ENCODE peak calls at places on chromosomes 13 and 19, in four cellular contexts. J is Peyer's patch, C is breast epithelium, A is gastrocnemius medialis. D is an unnamed sample.

GRCh38 chr19:29663861-29664752 is 1.2 kb upstream of the PLEKHF1 start:
- DNase-seq in J (peak; percentile 44), C (peak; percentile 50), A (no peak), D (no peak)

GRCh38 chr19:50490411-50490811 is 13.8 kb upstream of the GARIN5A start:
- DNase-seq in J (no peak), C (no peak), A (no peak), D (peak; percentile 16)

GRCh38 chr19:54464044-54464623 is 556 bp upstream of the LENG9 start:
- DNase-seq in J (peak; percentile 98), C (peak; percentile 95), A (peak; percentile 80), D (peak; percentile 78)

GRCh38 chr13:75357576-75358295 is 124.2 kb downstream of the TBC1D4 start:
- DNase-seq in J (no peak), C (no peak), A (no peak), D (no peak)

GRCh38 chr19:16034958-16035560 is 41.2 kb upstream of the TPM4 start:
- DNase-seq in J (peak; percentile 34), C (no peak), A (no peak), D (no peak)

GRCh38 chr13:98142427-98143156 is at the start of gene FARP1:
- DNase-seq in J (peak; percentile 65), C (peak; percentile 78), A (peak; percentile 35), D (peak; percentile 71)

GRCh38 chr19:50735869-50736268 is 12.7 kb downstream of the CLEC11A start:
- DNase-seq in J (no peak), C (no peak), A (no peak), D (no peak)

GRCh38 chr13:39900106-39900750 is 244.8 kb downstream of the COG6 start:
- DNase-seq in J (no peak), C (no peak), A (no peak), D (no peak)

GRCh38 chr19:14349426-14349825 is 31.8 kb upstream of the ADGRE5 start:
- DNase-seq in J (no peak), C (no peak), A (no peak), D (no peak)

GRCh38 chr13:110555601-110556223 is 5.8 kb downstream of the RAB20 start:
- DNase-seq in J (no peak), C (no peak), A (no peak), D (no peak)

GRCh38 chr13:110280996-110281688 is 25.8 kb downstream of the COL4A1 start:
- DNase-seq in J (no peak), C (no peak), A (peak; percentile 58), D (no peak)

GRCh38 chr13:31145417-31145816 is 16.3 kb downstream of the HSPH1 start:
- DNase-seq in J (no peak), C (no peak), A (no peak), D (no peak)

DNA sequence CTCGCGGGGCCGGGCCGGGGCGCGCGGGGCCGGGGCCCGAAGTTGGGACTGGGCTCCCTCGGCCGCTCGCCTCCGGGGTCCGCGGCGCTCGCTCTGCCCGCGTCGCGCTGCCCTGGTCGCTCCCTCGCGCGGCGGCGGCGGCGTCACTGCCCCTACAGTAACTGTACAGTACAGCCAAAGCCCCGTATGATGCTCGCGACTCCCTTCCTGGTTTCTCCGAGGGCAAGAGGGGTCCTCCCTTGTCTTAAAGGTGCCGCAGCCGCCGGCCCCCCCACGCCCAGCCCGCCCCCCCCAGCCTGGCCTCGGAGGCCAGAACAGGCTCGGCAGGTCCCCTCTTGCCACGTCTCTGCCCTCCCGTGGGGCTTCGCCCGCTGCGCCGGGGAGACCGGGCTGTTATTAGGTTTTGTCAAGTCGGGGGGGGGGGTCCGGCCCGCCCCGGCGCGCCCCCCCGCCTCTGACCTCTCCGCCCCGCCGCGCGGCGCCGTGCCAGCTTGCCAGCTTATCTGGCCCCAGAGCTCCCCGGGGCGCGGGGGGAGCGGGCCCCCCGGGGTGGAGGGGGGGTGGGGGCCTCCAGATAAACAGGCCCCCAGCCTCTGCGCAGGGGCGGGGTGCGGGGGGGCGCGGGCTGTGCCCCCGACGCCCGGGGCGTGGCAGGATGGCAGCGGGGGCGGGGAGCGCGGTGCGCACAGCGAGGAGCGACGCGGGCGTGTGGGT is at the start of gene ZBTB7A:
- DNase-seq in J (peak; percentile 96), C (peak; percentile 79), A (peak; percentile 81), D (peak; percentile 88)
- TF ChIP-seq POLR2A in J (peak; percentile 66), C (no peak), A (peak; percentile 68), D (no peak)

GRCh38 chr13:76667551-76667950 is 218.7 kb downstream of the KCTD12 start:
- DNase-seq in J (no peak), C (no peak), A (no peak), D (no peak)
- TF ChIP-seq CTCF in J (peak; percentile 39), C (peak; percentile 44), A (no peak), D (peak; percentile 36)

GRCh38 chr19:3986260-3987041 is 1.2 kb upstream of the EEF2 start:
- DNase-seq in J (peak; percentile 82), C (no peak), A (no peak), D (no peak)
- TF ChIP-seq POLR2A in J (no peak), C (no peak), A (no peak), D (no peak)

GRCh38 chr19:27974082-27974513 is 1238.9 kb downstream of the UQCRFS1 start:
- DNase-seq in J (no peak), C (no peak), A (no peak), D (no peak)
- TF ChIP-seq CTCF in J (no peak), C (peak; percentile 8), A (no peak), D (peak; percentile 56)

DNA sequence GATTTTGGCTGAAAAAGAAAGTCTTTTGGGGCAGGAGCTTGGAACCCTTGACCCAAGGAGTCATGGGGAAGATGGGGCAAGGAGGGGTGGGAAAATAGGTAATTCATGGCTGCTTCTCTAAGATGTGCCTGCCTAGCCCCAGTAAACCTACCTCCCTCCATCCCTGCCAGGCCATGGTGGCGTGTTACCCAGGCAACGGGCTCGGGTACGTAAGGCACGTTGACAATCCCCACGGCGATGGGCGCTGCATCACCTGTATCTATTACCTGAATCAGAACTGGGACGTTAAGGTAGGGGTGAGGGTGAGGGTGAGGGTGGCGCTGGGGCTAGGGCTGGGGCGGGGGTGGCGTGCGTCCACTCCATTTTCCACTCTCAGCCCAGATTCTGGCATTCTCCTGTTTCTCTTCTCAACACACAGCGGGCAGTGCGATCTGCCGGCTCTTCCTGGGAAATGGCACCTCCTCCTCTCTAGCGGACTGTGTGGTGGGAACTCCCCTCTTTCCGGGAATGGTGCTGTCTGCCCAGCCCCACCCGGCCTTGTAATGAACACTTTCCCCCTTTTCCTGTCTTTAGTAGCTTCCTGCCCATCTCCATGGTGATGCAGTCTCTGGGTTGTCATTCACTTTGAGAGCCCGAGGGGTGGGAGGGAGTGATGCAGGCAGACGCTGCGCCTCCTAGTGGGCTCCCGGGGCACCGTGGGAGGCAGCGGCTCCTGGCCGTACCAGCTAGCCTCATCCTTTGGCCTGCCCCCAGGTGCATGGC is 7.6 kb downstream of the EGLN2 start:
- DNase-seq in J (peak; percentile 87), C (peak; percentile 67), A (peak; percentile 61), D (peak; percentile 85)
- TF ChIP-seq POLR2A in J (no peak), C (no peak), A (no peak), D (peak; percentile 33)

GRCh38 chr13:27171244-27171829 is at the start of gene USP12:
- DNase-seq in J (peak; percentile 55), C (peak; percentile 53), A (no peak), D (peak; percentile 35)
- TF ChIP-seq CTCF in J (peak; percentile 14), C (no peak), A (no peak), D (no peak)

GRCh38 chr19:56393119-56394012 is at the start of gene ZNF582:
- DNase-seq in J (peak; percentile 97), C (peak; percentile 91), A (peak; percentile 81), D (peak; percentile 97)
- TF ChIP-seq POLR2A in J (no peak), C (peak; percentile 34), A (peak; percentile 25), D (peak; percentile 60)

GRCh38 chr13:25237083-25237482 is 50.2 kb downstream of the MTMR6 start:
- DNase-seq in J (no peak), C (no peak), A (no peak), D (no peak)

GRCh38 chr13:25247345-25247744 is 39.9 kb downstream of the MTMR6 start:
- DNase-seq in J (no peak), C (no peak), A (no peak), D (no peak)

GRCh38 chr13:25248071-25248470 is 39.2 kb downstream of the MTMR6 start:
- DNase-seq in J (no peak), C (no peak), A (no peak), D (no peak)

GRCh38 chr13:25241007-25241406 is 46.3 kb downstream of the MTMR6 start:
- DNase-seq in J (no peak), C (no peak), A (no peak), D (no peak)

DNA sequence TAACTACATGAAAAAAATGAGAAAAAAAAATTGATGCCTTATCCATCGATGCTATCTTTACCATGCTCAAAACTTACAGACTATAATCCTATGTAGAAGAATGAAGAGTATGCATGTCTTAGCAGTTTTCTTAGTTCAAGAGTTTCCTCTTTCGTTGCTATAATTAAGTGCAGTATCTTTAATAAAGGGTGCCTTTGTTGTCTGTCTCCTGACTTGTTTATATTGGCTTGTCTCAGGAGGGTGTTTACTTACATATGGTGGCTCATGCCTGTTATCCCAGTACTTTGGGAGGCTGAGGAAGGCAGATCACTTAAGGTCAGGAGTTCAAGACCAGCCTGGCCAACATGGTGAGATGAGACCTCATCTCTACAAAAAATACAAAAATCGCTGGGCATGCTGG is 44.3 kb downstream of the MTMR6 start:
- DNase-seq in J (no peak), C (no peak), A (no peak), D (no peak)
- TF ChIP-seq CTCF in J (no peak), C (no peak), A (no peak), D (no peak)

D was measured in heart left ventricle.